ENCODE peak calls at places on chromosomes 13 and 19, in six cellular contexts. V is IMR-90, H is SK-N-SH, C is K562, P is HepG2, Q is GM12878. S is an unnamed sample.

GRCh38 chr13:110444226-110444653 is 117.3 kb downstream of the RAB20 start:
- DNase-seq in V (peak), H (no peak), C (no peak), P (no peak), Q (no peak), S (no peak)

GRCh38 chr13:71137106-71137505 is 729.9 kb downstream of the DACH1 start:
- DNase-seq in V (no peak), H (no peak), C (no peak), P (no peak), Q (no peak), S (no peak)

GRCh38 chr19:30662211-30662861 is 290.2 kb downstream of the ZNF536 start:
- DNase-seq in V (no peak), H (no peak), C (no peak), P (peak), Q (no peak), S (no peak)

GRCh38 chr19:51318687-51319675 is 7.5 kb downstream of the IGLON5 start:
- DNase-seq in V (no peak), H (no peak), C (peak), P (no peak), Q (no peak), S (no peak)

GRCh38 chr19:16268676-16269319 is 55.8 kb upstream of the KLF2 start:
- DNase-seq in V (no peak), H (no peak), C (no peak), P (no peak), Q (no peak), S (no peak)

GRCh38 chr13:47598340-47598911 is 402.6 kb downstream of the SUCLA2 start:
- DNase-seq in V (peak), H (peak), C (no peak), P (no peak), Q (no peak), S (no peak)

GRCh38 chr19:29323972-29324680 is 111.2 kb upstream of the UQCRFS1 start:
- DNase-seq in V (no peak), H (no peak), C (no peak), P (no peak), Q (no peak), S (no peak)

GRCh38 chr13:102033316-102033715 is 368.5 kb downstream of the FGF14 start:
- DNase-seq in V (no peak), H (no peak), C (no peak), P (no peak), Q (no peak), S (no peak)

GRCh38 chr19:12723643-12724426 is at the start of gene TNPO2:
- DNase-seq in V (peak), H (peak), C (peak), P (peak), Q (peak), S (peak)

GRCh38 chr19:1862424-1863307 is 713 bp downstream of the KLF16 start:
- DNase-seq in V (no peak), H (peak), C (peak), P (no peak), Q (no peak), S (peak)

GRCh38 chr19:4455742-4456565 is 1.6 kb downstream of the UBXN6 start:
- DNase-seq in V (peak), H (peak), C (no peak), P (peak), Q (no peak), S (no peak)

GRCh38 chr19:50414850-50415660 is 3.7 kb upstream of the SPIB start:
- DNase-seq in V (peak), H (peak), C (peak), P (peak), Q (no peak), S (peak)

GRCh38 chr13:113095146-113096051 is 10.2 kb upstream of the F7 start:
- DNase-seq in V (no peak), H (no peak), C (no peak), P (no peak), Q (no peak), S (no peak)

GRCh38 chr13:73268306-73268705 is 209.5 kb downstream of the KLF5 start:
- DNase-seq in V (peak), H (no peak), C (no peak), P (no peak), Q (no peak), S (no peak)

GRCh38 chr19:38617283-38617763 is 430 bp downstream of the MAP4K1 start:
- DNase-seq in V (no peak), H (no peak), C (no peak), P (no peak), Q (peak), S (no peak)

GRCh38 chr13:73090116-73090811 is 31.5 kb downstream of the KLF5 start:
- DNase-seq in V (peak), H (no peak), C (peak), P (peak), Q (no peak), S (peak)

GRCh38 chr13:66313408-66313807 is 916.7 kb downstream of the PCDH9 start:
- DNase-seq in V (no peak), H (no peak), C (no peak), P (no peak), Q (no peak), S (peak)

GRCh38 chr13:111880185-111880584 is 186.8 kb upstream of the SOX1 start:
- DNase-seq in V (no peak), H (no peak), C (no peak), P (no peak), Q (no peak), S (no peak)

GRCh38 chr13:43574601-43575000 is 212.2 kb downstream of the ENOX1 start:
- DNase-seq in V (no peak), H (no peak), C (no peak), P (no peak), Q (no peak), S (no peak)

GRCh38 chr13:28338202-28338601 is 156.7 kb downstream of the FLT1 start:
- DNase-seq in V (no peak), H (no peak), C (no peak), P (no peak), Q (no peak), S (no peak)

GRCh38 chr13:64332048-64332447 is 2898.1 kb downstream of the PCDH9 start:
- DNase-seq in V (peak), H (peak), C (no peak), P (no peak), Q (no peak), S (no peak)

GRCh38 chr13:102721800-102722231 is 27.0 kb upstream of the METTL21C start:
- DNase-seq in V (no peak), H (no peak), C (no peak), P (no peak), Q (no peak), S (no peak)

GRCh38 chr19:12953456-12954149 is 3.4 kb downstream of the GADD45GIP1 start:
- DNase-seq in V (no peak), H (no peak), C (peak), P (no peak), Q (no peak), S (no peak)

GRCh38 chr19:37951816-37952210 is 44.8 kb downstream of the SIPA1L3 start:
- DNase-seq in V (no peak), H (no peak), C (no peak), P (no peak), Q (no peak), S (no peak)

GRCh38 chr13:100129605-100130004 is 40.7 kb downstream of the PCCA start:
- DNase-seq in V (no peak), H (no peak), C (no peak), P (no peak), Q (peak), S (no peak)

GRCh38 chr19:4452230-4452990 is 5.2 kb downstream of the UBXN6 start:
- DNase-seq in V (no peak), H (peak), C (no peak), P (no peak), Q (no peak), S (no peak)

GRCh38 chr19:38417544-38418506 is 8.2 kb downstream of the RASGRP4 start:
- DNase-seq in V (no peak), H (no peak), C (peak), P (no peak), Q (no peak), S (peak)

GRCh38 chr19:54667217-54667616 is 4.4 kb downstream of the LILRB4 start:
- DNase-seq in V (no peak), H (no peak), C (no peak), P (no peak), Q (no peak), S (no peak)

GRCh38 chr19:43798546-43799409 is 3.5 kb downstream of the LYPD5 start:
- DNase-seq in V (no peak), H (peak), C (peak), P (no peak), Q (no peak), S (no peak)

GRCh38 chr19:17358395-17358794 is 18.7 kb downstream of the PLVAP start:
- DNase-seq in V (no peak), H (no peak), C (no peak), P (no peak), Q (no peak), S (peak)

GRCh38 chr13:45196091-45196490 is 4.8 kb downstream of the KCTD4 start:
- DNase-seq in V (no peak), H (no peak), C (no peak), P (no peak), Q (no peak), S (no peak)

GRCh38 chr19:38183227-38183914 is 40.7 kb downstream of the DPF1 start:
- DNase-seq in V (no peak), H (no peak), C (peak), P (no peak), Q (no peak), S (no peak)

GRCh38 chr19:46904114-46905060 is 43.6 kb downstream of the ARHGAP35 start:
- DNase-seq in V (peak), H (peak), C (no peak), P (no peak), Q (no peak), S (no peak)
- TF ChIP-seq SMC3 in V (no peak), H (no peak), C (no peak), P (no peak), Q (no peak), S (no peak)

DNA sequence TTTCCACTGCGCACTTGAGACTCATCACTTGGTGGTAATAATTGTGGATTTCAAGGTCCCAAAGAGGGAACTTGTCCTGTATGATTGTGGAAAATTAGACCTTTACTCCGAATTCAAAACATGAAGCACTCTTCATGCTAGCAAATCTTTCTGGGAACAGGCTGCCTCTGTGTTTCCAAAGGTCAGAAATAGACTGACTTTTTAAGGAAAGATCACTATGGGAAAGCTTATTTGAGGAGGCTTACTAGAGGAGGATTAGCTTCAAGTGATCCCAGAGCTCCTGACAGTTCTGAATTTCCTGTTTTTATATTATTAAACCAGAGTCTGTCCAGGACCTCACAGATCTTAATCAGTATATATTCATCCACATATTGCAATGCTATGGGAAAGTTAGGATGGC is 5.5 kb downstream of the WDFY2 start:
- DNase-seq in V (no peak), H (peak), C (no peak), P (no peak), Q (no peak), S (no peak)
- TF ChIP-seq RFX5 in V (no peak), H (no peak), C (no peak), P (no peak), Q (no peak), S (no peak)

GRCh38 chr13:21638319-21639282 is 32.3 kb upstream of the FGF9 start:
- DNase-seq in V (peak), H (peak), C (peak), P (no peak), Q (no peak), S (peak)
- TF ChIP-seq SMC3 in V (peak), H (peak), C (peak), P (peak), Q (peak), S (peak)

GRCh38 chr19:56637976-56638555 is 4.9 kb upstream of the SMIM17 start:
- DNase-seq in V (peak), H (no peak), C (peak), P (peak), Q (no peak), S (peak)

GRCh38 chr19:56642711-56643459 is at the start of gene SMIM17:
- DNase-seq in V (no peak), H (peak), C (no peak), P (no peak), Q (no peak), S (no peak)

GRCh38 chr19:56643460-56643763 is 453 bp downstream of the SMIM17 start:
- DNase-seq in V (no peak), H (no peak), C (no peak), P (no peak), Q (no peak), S (no peak)

DNA sequence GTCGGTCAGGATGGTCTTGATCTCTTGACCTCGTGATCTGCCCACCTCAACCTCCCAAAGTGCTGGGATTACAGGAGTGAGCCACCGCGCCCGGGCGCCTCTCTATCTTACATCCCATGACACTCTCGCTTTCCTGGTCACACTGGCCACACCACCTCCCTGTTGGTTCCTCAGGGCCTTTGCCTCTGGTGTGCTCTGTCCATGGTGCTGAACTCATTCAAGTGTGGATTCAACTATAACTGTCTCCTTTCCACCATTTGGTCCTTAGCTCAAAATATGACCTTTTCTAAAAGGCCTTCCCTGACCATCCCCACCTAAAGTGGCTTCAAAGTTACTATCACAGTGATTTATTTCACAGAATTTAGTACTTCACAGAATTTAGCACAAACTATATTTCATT is 3.7 kb upstream of the SMIM17 start:
- DNase-seq in V (peak), H (no peak), C (peak), P (no peak), Q (no peak), S (no peak)
- TF ChIP-seq RFX5 in V (no peak), H (no peak), C (no peak), P (no peak), Q (no peak), S (no peak)

GRCh38 chr19:45391346-45391745 is 13.5 kb downstream of the PPP1R13L start:
- DNase-seq in V (peak), H (peak), C (peak), P (peak), Q (no peak), S (peak)
- TF ChIP-seq SMC3 in V (no peak), H (no peak), C (no peak), P (no peak), Q (no peak), S (no peak)